ENCODE peak calls at places on chromosome 20, in eight cellular contexts. One of them, this sample, is unnamed. For H3K36me3, the result is how much of the 10 kb centered on the place peaks cover.

GRCh38 chr20:50510706-50511401 is 671 bp downstream of the PTPN1 start:
- DNase-seq in thoracic aorta: no peak
- DNase-seq in astrocyte: no peak
- DNase-seq in aorta: no peak
- DNase-seq in naive thymus-derived CD4-positive, alpha-beta T cell: no peak
- DNase-seq in PC-3: peak
- DNase-seq in CD8-positive, alpha-beta memory T cell: no peak
- DNase-seq in brain microvascular endothelial cell: no peak
- DNase-seq in this sample: no peak

GRCh38 chr20:4135385-4136077 is 120.2 kb upstream of the RNF24 start:
- DNase-seq in CD8-positive, alpha-beta memory T cell: no peak
- DNase-seq in aorta: no peak
- DNase-seq in astrocyte: peak
- DNase-seq in naive thymus-derived CD4-positive, alpha-beta T cell: no peak
- DNase-seq in thoracic aorta: peak
- DNase-seq in brain microvascular endothelial cell: peak
- DNase-seq in PC-3: peak
- DNase-seq in this sample: peak

GRCh38 chr20:51636123-51636522 is 93.6 kb upstream of the NFATC2 start:
- DNase-seq in brain microvascular endothelial cell: peak
- DNase-seq in aorta: no peak
- DNase-seq in PC-3: peak
- DNase-seq in astrocyte: peak
- DNase-seq in CD8-positive, alpha-beta memory T cell: no peak
- DNase-seq in thoracic aorta: no peak
- DNase-seq in naive thymus-derived CD4-positive, alpha-beta T cell: no peak
- DNase-seq in this sample: no peak

GRCh38 chr20:57317789-57318371 is 11.7 kb upstream of the SPO11 start:
- DNase-seq in PC-3: no peak
- DNase-seq in aorta: no peak
- DNase-seq in brain microvascular endothelial cell: no peak
- DNase-seq in CD8-positive, alpha-beta memory T cell: no peak
- DNase-seq in thoracic aorta: no peak
- DNase-seq in naive thymus-derived CD4-positive, alpha-beta T cell: no peak
- DNase-seq in astrocyte: no peak
- DNase-seq in this sample: no peak

GRCh38 chr20:55291251-55291650 is 714.1 kb downstream of the CBLN4 start:
- DNase-seq in PC-3: no peak
- DNase-seq in naive thymus-derived CD4-positive, alpha-beta T cell: no peak
- DNase-seq in thoracic aorta: no peak
- DNase-seq in aorta: no peak
- DNase-seq in CD8-positive, alpha-beta memory T cell: no peak
- DNase-seq in brain microvascular endothelial cell: no peak
- DNase-seq in astrocyte: no peak
- DNase-seq in this sample: no peak

GRCh38 chr20:54669054-54669390 is 193.6 kb downstream of the DOK5 start:
- DNase-seq in thoracic aorta: no peak
- DNase-seq in astrocyte: no peak
- DNase-seq in CD8-positive, alpha-beta memory T cell: no peak
- DNase-seq in brain microvascular endothelial cell: no peak
- DNase-seq in naive thymus-derived CD4-positive, alpha-beta T cell: no peak
- DNase-seq in aorta: no peak
- DNase-seq in PC-3: no peak
- DNase-seq in this sample: no peak

GRCh38 chr20:49615401-49616153 is 47.6 kb upstream of the PTGIS start:
- DNase-seq in brain microvascular endothelial cell: no peak
- DNase-seq in astrocyte: no peak
- DNase-seq in naive thymus-derived CD4-positive, alpha-beta T cell: no peak
- DNase-seq in thoracic aorta: no peak
- DNase-seq in aorta: peak
- DNase-seq in CD8-positive, alpha-beta memory T cell: no peak
- DNase-seq in PC-3: peak
- DNase-seq in this sample: peak

GRCh38 chr20:11344939-11345338 is 572.8 kb upstream of the BTBD3 start:
- DNase-seq in brain microvascular endothelial cell: no peak
- DNase-seq in CD8-positive, alpha-beta memory T cell: no peak
- DNase-seq in astrocyte: no peak
- DNase-seq in thoracic aorta: no peak
- DNase-seq in PC-3: no peak
- DNase-seq in aorta: no peak
- DNase-seq in naive thymus-derived CD4-positive, alpha-beta T cell: no peak
- DNase-seq in this sample: no peak

GRCh38 chr20:46226602-46227001 is 81.7 kb downstream of the CDH22 start:
- DNase-seq in thoracic aorta: no peak
- DNase-seq in naive thymus-derived CD4-positive, alpha-beta T cell: no peak
- DNase-seq in PC-3: peak
- DNase-seq in aorta: no peak
- DNase-seq in CD8-positive, alpha-beta memory T cell: no peak
- DNase-seq in brain microvascular endothelial cell: peak
- DNase-seq in astrocyte: no peak
- DNase-seq in this sample: peak

GRCh38 chr20:5652626-5653573 is 97.3 kb upstream of the SHLD1 start:
- DNase-seq in thoracic aorta: no peak
- DNase-seq in CD8-positive, alpha-beta memory T cell: no peak
- DNase-seq in brain microvascular endothelial cell: peak
- DNase-seq in astrocyte: peak
- DNase-seq in naive thymus-derived CD4-positive, alpha-beta T cell: no peak
- DNase-seq in PC-3: peak
- DNase-seq in aorta: no peak
- DNase-seq in this sample: peak

GRCh38 chr20:17024513-17025105 is 202.2 kb upstream of the PCSK2 start:
- DNase-seq in naive thymus-derived CD4-positive, alpha-beta T cell: no peak
- DNase-seq in aorta: no peak
- DNase-seq in astrocyte: peak
- DNase-seq in brain microvascular endothelial cell: no peak
- DNase-seq in CD8-positive, alpha-beta memory T cell: no peak
- DNase-seq in thoracic aorta: no peak
- DNase-seq in PC-3: no peak
- DNase-seq in this sample: no peak

GRCh38 chr20:59779656-59780380 is 153.6 kb downstream of the SYCP2 start:
- DNase-seq in aorta: peak
- DNase-seq in naive thymus-derived CD4-positive, alpha-beta T cell: no peak
- DNase-seq in brain microvascular endothelial cell: no peak
- DNase-seq in astrocyte: no peak
- DNase-seq in thoracic aorta: no peak
- DNase-seq in PC-3: no peak
- DNase-seq in CD8-positive, alpha-beta memory T cell: no peak
- DNase-seq in this sample: no peak

GRCh38 chr20:4844325-4844724 is 122.6 kb downstream of the PRND start:
- DNase-seq in brain microvascular endothelial cell: no peak
- DNase-seq in astrocyte: no peak
- DNase-seq in CD8-positive, alpha-beta memory T cell: no peak
- DNase-seq in thoracic aorta: no peak
- DNase-seq in naive thymus-derived CD4-positive, alpha-beta T cell: no peak
- DNase-seq in PC-3: no peak
- DNase-seq in aorta: no peak
- DNase-seq in this sample: no peak

GRCh38 chr20:43238833-43239232 is 49.1 kb upstream of the PTPRT start:
- DNase-seq in thoracic aorta: no peak
- DNase-seq in astrocyte: no peak
- DNase-seq in naive thymus-derived CD4-positive, alpha-beta T cell: no peak
- DNase-seq in brain microvascular endothelial cell: no peak
- DNase-seq in aorta: no peak
- DNase-seq in CD8-positive, alpha-beta memory T cell: no peak
- DNase-seq in PC-3: no peak
- DNase-seq in this sample: no peak

GRCh38 chr20:23446505-23446904 is 6.2 kb downstream of the CST11 start:
- DNase-seq in thoracic aorta: no peak
- DNase-seq in brain microvascular endothelial cell: peak
- DNase-seq in astrocyte: peak
- DNase-seq in CD8-positive, alpha-beta memory T cell: no peak
- DNase-seq in naive thymus-derived CD4-positive, alpha-beta T cell: no peak
- DNase-seq in PC-3: peak
- DNase-seq in aorta: no peak
- DNase-seq in this sample: peak

GRCh38 chr20:4812641-4813075 is 90.9 kb downstream of the PRND start:
- DNase-seq in thoracic aorta: no peak
- DNase-seq in PC-3: no peak
- DNase-seq in naive thymus-derived CD4-positive, alpha-beta T cell: no peak
- DNase-seq in CD8-positive, alpha-beta memory T cell: no peak
- DNase-seq in brain microvascular endothelial cell: no peak
- DNase-seq in astrocyte: no peak
- DNase-seq in aorta: no peak
- DNase-seq in this sample: no peak

GRCh38 chr20:444862-445426 is 17.4 kb downstream of the TBC1D20 start:
- DNase-seq in PC-3: peak
- DNase-seq in astrocyte: peak
- DNase-seq in thoracic aorta: no peak
- DNase-seq in CD8-positive, alpha-beta memory T cell: no peak
- DNase-seq in brain microvascular endothelial cell: peak
- DNase-seq in naive thymus-derived CD4-positive, alpha-beta T cell: no peak
- DNase-seq in aorta: no peak
- DNase-seq in this sample: peak

GRCh38 chr20:226958-227357 is at the start of gene DEFB129:
- DNase-seq in CD8-positive, alpha-beta memory T cell: no peak
- DNase-seq in thoracic aorta: no peak
- DNase-seq in naive thymus-derived CD4-positive, alpha-beta T cell: no peak
- DNase-seq in aorta: no peak
- DNase-seq in astrocyte: no peak
- DNase-seq in brain microvascular endothelial cell: no peak
- DNase-seq in PC-3: no peak
- DNase-seq in this sample: no peak

GRCh38 chr20:2713285-2713684 is 20.7 kb downstream of the EBF4 start:
- DNase-seq in naive thymus-derived CD4-positive, alpha-beta T cell: no peak
- DNase-seq in brain microvascular endothelial cell: no peak
- DNase-seq in astrocyte: no peak
- DNase-seq in aorta: no peak
- DNase-seq in CD8-positive, alpha-beta memory T cell: no peak
- DNase-seq in PC-3: peak
- DNase-seq in thoracic aorta: no peak
- DNase-seq in this sample: no peak

GRCh38 chr20:35542990-35543389 is 1.1 kb downstream of the ERGIC3 start:
- DNase-seq in naive thymus-derived CD4-positive, alpha-beta T cell: no peak
- DNase-seq in aorta: no peak
- DNase-seq in PC-3: no peak
- DNase-seq in thoracic aorta: no peak
- DNase-seq in astrocyte: no peak
- DNase-seq in CD8-positive, alpha-beta memory T cell: no peak
- DNase-seq in brain microvascular endothelial cell: no peak
- DNase-seq in this sample: no peak
- H3K27ac ChIP-seq in naive thymus-derived CD4-positive, alpha-beta T cell: peak
- H3K27ac ChIP-seq in aorta: no peak
- H3K27ac ChIP-seq in PC-3: no peak
- H3K27ac ChIP-seq in thoracic aorta: no peak
- H3K27ac ChIP-seq in astrocyte: no peak
- H3K27ac ChIP-seq in CD8-positive, alpha-beta memory T cell: peak
- H3K27ac ChIP-seq in brain microvascular endothelial cell: no peak
- H3K27ac ChIP-seq in this sample: no peak

GRCh38 chr20:38065764-38066375 is 32.3 kb downstream of the RPRD1B start:
- DNase-seq in thoracic aorta: no peak
- DNase-seq in naive thymus-derived CD4-positive, alpha-beta T cell: no peak
- DNase-seq in PC-3: no peak
- DNase-seq in astrocyte: no peak
- DNase-seq in brain microvascular endothelial cell: no peak
- DNase-seq in aorta: peak
- DNase-seq in CD8-positive, alpha-beta memory T cell: no peak
- DNase-seq in this sample: no peak

GRCh38 chr20:38061109-38061508 is 27.6 kb downstream of the RPRD1B start:
- DNase-seq in thoracic aorta: no peak
- DNase-seq in astrocyte: no peak
- DNase-seq in aorta: no peak
- DNase-seq in naive thymus-derived CD4-positive, alpha-beta T cell: no peak
- DNase-seq in CD8-positive, alpha-beta memory T cell: no peak
- DNase-seq in brain microvascular endothelial cell: no peak
- DNase-seq in PC-3: peak
- DNase-seq in this sample: no peak

GRCh38 chr20:38066969-38067716 is 33.6 kb downstream of the RPRD1B start:
- DNase-seq in naive thymus-derived CD4-positive, alpha-beta T cell: no peak
- DNase-seq in PC-3: no peak
- DNase-seq in thoracic aorta: no peak
- DNase-seq in CD8-positive, alpha-beta memory T cell: no peak
- DNase-seq in astrocyte: no peak
- DNase-seq in brain microvascular endothelial cell: no peak
- DNase-seq in aorta: no peak
- DNase-seq in this sample: no peak

GRCh38 chr20:38060536-38060935 is 27.0 kb downstream of the RPRD1B start:
- DNase-seq in PC-3: peak
- DNase-seq in naive thymus-derived CD4-positive, alpha-beta T cell: no peak
- DNase-seq in brain microvascular endothelial cell: peak
- DNase-seq in astrocyte: peak
- DNase-seq in thoracic aorta: no peak
- DNase-seq in CD8-positive, alpha-beta memory T cell: no peak
- DNase-seq in aorta: no peak
- DNase-seq in this sample: peak

GRCh38 chr20:38063911-38064310 is 30.4 kb downstream of the RPRD1B start:
- DNase-seq in PC-3: no peak
- DNase-seq in thoracic aorta: no peak
- DNase-seq in astrocyte: no peak
- DNase-seq in CD8-positive, alpha-beta memory T cell: no peak
- DNase-seq in aorta: no peak
- DNase-seq in naive thymus-derived CD4-positive, alpha-beta T cell: no peak
- DNase-seq in brain microvascular endothelial cell: no peak
- DNase-seq in this sample: no peak
- H3K36me3 ChIP-seq in PC-3: half or more
- H3K36me3 ChIP-seq in thoracic aorta: under half
- H3K36me3 ChIP-seq in astrocyte: half or more
- H3K36me3 ChIP-seq in CD8-positive, alpha-beta memory T cell: half or more
- H3K36me3 ChIP-seq in aorta: under half
- H3K36me3 ChIP-seq in naive thymus-derived CD4-positive, alpha-beta T cell: half or more
- H3K36me3 ChIP-seq in brain microvascular endothelial cell: under half
- H3K36me3 ChIP-seq in this sample: under half

GRCh38 chr20:19110285-19110684 is 102.2 kb upstream of the SLC24A3 start:
- DNase-seq in aorta: no peak
- DNase-seq in brain microvascular endothelial cell: no peak
- DNase-seq in CD8-positive, alpha-beta memory T cell: no peak
- DNase-seq in astrocyte: no peak
- DNase-seq in PC-3: no peak
- DNase-seq in thoracic aorta: no peak
- DNase-seq in naive thymus-derived CD4-positive, alpha-beta T cell: no peak
- DNase-seq in this sample: no peak
- H3K27ac ChIP-seq in aorta: no peak
- H3K27ac ChIP-seq in brain microvascular endothelial cell: no peak
- H3K27ac ChIP-seq in CD8-positive, alpha-beta memory T cell: no peak
- H3K27ac ChIP-seq in astrocyte: no peak
- H3K27ac ChIP-seq in PC-3: no peak
- H3K27ac ChIP-seq in thoracic aorta: no peak
- H3K27ac ChIP-seq in naive thymus-derived CD4-positive, alpha-beta T cell: no peak
- H3K27ac ChIP-seq in this sample: no peak

DNA sequence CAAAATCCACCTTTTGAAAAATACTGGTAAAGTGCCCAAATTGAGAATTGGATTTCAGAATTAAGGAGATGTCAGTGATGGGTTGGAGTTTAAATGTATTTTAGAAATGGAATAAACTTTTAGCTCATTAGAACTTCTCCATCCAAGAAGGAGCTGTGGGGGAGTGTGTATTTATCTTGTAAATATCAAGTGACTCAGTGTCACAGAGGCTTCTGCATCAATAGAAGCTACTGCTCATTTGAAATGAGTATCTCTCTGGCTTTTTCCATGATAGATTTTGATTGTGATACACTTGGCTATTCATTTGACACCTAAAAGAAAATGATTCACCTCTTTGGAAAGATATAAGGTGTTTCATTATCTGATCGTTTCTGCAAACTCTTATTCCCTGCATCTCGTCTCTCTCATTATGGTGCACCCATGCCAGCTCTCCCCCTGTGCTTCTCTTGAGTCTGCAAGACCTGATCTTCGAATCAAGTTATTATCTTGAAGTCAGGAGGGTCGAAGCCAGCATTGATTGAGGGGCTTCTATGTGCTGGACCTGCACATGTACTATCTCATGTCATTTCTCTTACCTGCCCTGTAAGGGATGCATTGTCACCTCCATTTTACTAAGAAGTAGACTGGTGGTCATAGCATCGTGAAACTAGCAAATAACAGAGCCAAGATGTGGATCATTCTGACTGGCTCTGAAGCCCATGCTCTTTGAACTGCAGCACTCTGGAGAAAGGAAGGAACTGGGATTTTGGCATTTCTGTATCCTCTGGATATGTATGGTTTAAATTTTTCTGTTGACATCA is 30.1 kb downstream of the VAPB start:
- DNase-seq in CD8-positive, alpha-beta memory T cell: no peak
- DNase-seq in brain microvascular endothelial cell: no peak
- DNase-seq in aorta: no peak
- DNase-seq in astrocyte: no peak
- DNase-seq in naive thymus-derived CD4-positive, alpha-beta T cell: no peak
- DNase-seq in PC-3: peak
- DNase-seq in thoracic aorta: no peak
- DNase-seq in this sample: no peak
- H3K36me3 ChIP-seq in CD8-positive, alpha-beta memory T cell: under half
- H3K36me3 ChIP-seq in brain microvascular endothelial cell: under half
- H3K36me3 ChIP-seq in aorta: under half
- H3K36me3 ChIP-seq in astrocyte: under half
- H3K36me3 ChIP-seq in naive thymus-derived CD4-positive, alpha-beta T cell: under half
- H3K36me3 ChIP-seq in PC-3: under half
- H3K36me3 ChIP-seq in thoracic aorta: under half
- H3K36me3 ChIP-seq in this sample: under half

This sample was measured in fibroblast of lung.